ENCODE peak calls at places on chromosomes 5 and 9, in six cellular contexts. One of them, this sample, is unnamed.

GRCh38 chr5:126656397-126657007 is 55.8 kb downstream of the PHAX start:
- DNase-seq in epithelial cell of esophagus: peak; percentile 55
- DNase-seq in GM06990: no peak
- DNase-seq in CD8-positive, alpha-beta T cell: peak; percentile 12
- DNase-seq in AG10803: peak; percentile 57
- DNase-seq in bronchial epithelial cell: peak; percentile 43
- DNase-seq in this sample: no peak

GRCh38 chr5:1526151-1526631 is 2.4 kb upstream of the LPCAT1 start:
- DNase-seq in epithelial cell of esophagus: no peak
- DNase-seq in GM06990: no peak
- DNase-seq in CD8-positive, alpha-beta T cell: no peak
- DNase-seq in AG10803: no peak
- DNase-seq in bronchial epithelial cell: no peak
- DNase-seq in this sample: no peak

GRCh38 chr9:87751423-87751822 is 25.5 kb downstream of the CTSL start:
- DNase-seq in epithelial cell of esophagus: no peak
- DNase-seq in GM06990: no peak
- DNase-seq in CD8-positive, alpha-beta T cell: no peak
- DNase-seq in AG10803: no peak
- DNase-seq in bronchial epithelial cell: no peak
- DNase-seq in this sample: no peak

GRCh38 chr9:92620870-92621269 is 49.1 kb downstream of the IPPK start:
- DNase-seq in epithelial cell of esophagus: no peak
- DNase-seq in GM06990: no peak
- DNase-seq in CD8-positive, alpha-beta T cell: no peak
- DNase-seq in AG10803: no peak
- DNase-seq in bronchial epithelial cell: no peak
- DNase-seq in this sample: no peak

GRCh38 chr5:6820851-6821479 is 107.7 kb downstream of the TENT4A start:
- DNase-seq in epithelial cell of esophagus: peak; percentile 29
- DNase-seq in GM06990: no peak
- DNase-seq in CD8-positive, alpha-beta T cell: peak; percentile 15
- DNase-seq in AG10803: no peak
- DNase-seq in bronchial epithelial cell: peak; percentile 20
- DNase-seq in this sample: no peak

GRCh38 chr5:133606835-133607234 is 5.5 kb downstream of the FSTL4 start:
- DNase-seq in epithelial cell of esophagus: no peak
- DNase-seq in GM06990: no peak
- DNase-seq in CD8-positive, alpha-beta T cell: no peak
- DNase-seq in AG10803: no peak
- DNase-seq in bronchial epithelial cell: no peak
- DNase-seq in this sample: no peak

GRCh38 chr5:137078171-137078665 is 420.9 kb downstream of the SPOCK1 start:
- DNase-seq in epithelial cell of esophagus: peak; percentile 79
- DNase-seq in GM06990: no peak
- DNase-seq in CD8-positive, alpha-beta T cell: no peak
- DNase-seq in AG10803: no peak
- DNase-seq in bronchial epithelial cell: peak; percentile 86
- DNase-seq in this sample: no peak

GRCh38 chr5:86360801-86361200 is 256.9 kb upstream of the COX7C start:
- DNase-seq in epithelial cell of esophagus: no peak
- DNase-seq in GM06990: no peak
- DNase-seq in CD8-positive, alpha-beta T cell: no peak
- DNase-seq in AG10803: no peak
- DNase-seq in bronchial epithelial cell: peak; percentile 0
- DNase-seq in this sample: no peak

GRCh38 chr5:142782976-142783539 is 12.9 kb downstream of the ARHGAP26 start:
- DNase-seq in epithelial cell of esophagus: no peak
- DNase-seq in GM06990: no peak
- DNase-seq in CD8-positive, alpha-beta T cell: no peak
- DNase-seq in AG10803: no peak
- DNase-seq in bronchial epithelial cell: no peak
- DNase-seq in this sample: peak; percentile 87

GRCh38 chr5:142783601-142784291 is 13.6 kb downstream of the ARHGAP26 start:
- DNase-seq in epithelial cell of esophagus: no peak
- DNase-seq in GM06990: no peak
- DNase-seq in CD8-positive, alpha-beta T cell: peak; percentile 39
- DNase-seq in AG10803: peak; percentile 45
- DNase-seq in bronchial epithelial cell: no peak
- DNase-seq in this sample: peak; percentile 29

GRCh38 chr5:142780871-142781270 is 10.7 kb downstream of the ARHGAP26 start:
- DNase-seq in epithelial cell of esophagus: no peak
- DNase-seq in GM06990: no peak
- DNase-seq in CD8-positive, alpha-beta T cell: no peak
- DNase-seq in AG10803: no peak
- DNase-seq in bronchial epithelial cell: no peak
- DNase-seq in this sample: no peak

GRCh38 chr5:142785211-142785610 is 15.0 kb downstream of the ARHGAP26 start:
- DNase-seq in epithelial cell of esophagus: peak; percentile 22
- DNase-seq in GM06990: no peak
- DNase-seq in CD8-positive, alpha-beta T cell: no peak
- DNase-seq in AG10803: no peak
- DNase-seq in bronchial epithelial cell: no peak
- DNase-seq in this sample: no peak

GRCh38 chr5:142784405-142784955 is 14.3 kb downstream of the ARHGAP26 start:
- DNase-seq in epithelial cell of esophagus: no peak
- DNase-seq in GM06990: no peak
- DNase-seq in CD8-positive, alpha-beta T cell: no peak
- DNase-seq in AG10803: no peak
- DNase-seq in bronchial epithelial cell: no peak
- DNase-seq in this sample: no peak
- TF ChIP-seq CTCF in epithelial cell of esophagus: no peak
- TF ChIP-seq CTCF in GM06990: no peak
- TF ChIP-seq CTCF in CD8-positive, alpha-beta T cell: no peak
- TF ChIP-seq CTCF in AG10803: no peak
- TF ChIP-seq CTCF in bronchial epithelial cell: no peak
- TF ChIP-seq CTCF in this sample: no peak

DNA sequence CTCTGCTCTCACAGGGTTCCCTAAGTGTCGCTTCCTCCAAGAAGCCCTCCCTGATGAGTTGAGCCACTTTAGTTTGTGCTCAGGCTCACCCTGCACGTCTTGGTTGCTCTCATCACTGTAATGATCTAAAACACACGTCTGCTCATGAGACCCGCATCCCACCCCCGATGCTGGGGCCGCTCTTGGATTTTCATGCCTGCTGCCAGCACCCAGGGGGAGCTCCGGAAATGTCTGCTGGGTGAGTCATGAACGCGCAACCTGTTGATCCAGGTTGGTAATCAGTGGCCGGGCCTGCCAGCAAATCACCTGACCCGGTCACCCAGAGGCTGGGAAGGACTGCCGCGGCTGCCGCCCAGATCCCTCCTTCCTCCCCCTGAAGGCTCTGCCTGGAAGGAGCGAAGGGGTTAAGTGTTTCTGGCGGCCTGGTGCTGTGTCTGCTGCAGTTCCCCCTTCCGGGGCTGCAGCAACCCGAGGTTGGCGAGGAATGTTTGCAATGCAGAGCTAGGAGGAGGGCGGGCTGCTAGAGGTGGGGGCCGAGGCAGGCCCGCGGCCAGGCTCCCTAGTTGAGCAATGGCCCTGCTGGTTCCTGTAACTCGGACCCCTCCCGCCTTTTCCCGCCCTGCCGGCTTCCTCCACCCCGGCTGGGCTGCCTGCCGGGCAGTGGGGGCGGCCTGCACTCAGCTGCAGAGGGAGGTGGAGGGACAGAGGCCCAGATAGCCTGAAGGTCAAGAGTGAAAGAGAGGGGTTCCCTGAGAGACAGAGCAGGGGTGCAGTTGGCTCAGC is 156.1 kb upstream of the IER5L start:
- DNase-seq in epithelial cell of esophagus: peak; percentile 98
- DNase-seq in GM06990: no peak
- DNase-seq in CD8-positive, alpha-beta T cell: peak; percentile 56
- DNase-seq in AG10803: peak; percentile 96
- DNase-seq in bronchial epithelial cell: peak; percentile 97
- DNase-seq in this sample: peak; percentile 83
- H3K4me3 ChIP-seq in epithelial cell of esophagus: peak overlapping the region; percentile 56
- H3K4me3 ChIP-seq in GM06990: no peak overlapping the region
- H3K4me3 ChIP-seq in CD8-positive, alpha-beta T cell: peak overlapping the region; percentile 48
- H3K4me3 ChIP-seq in AG10803: peak overlapping the region; percentile 26
- H3K4me3 ChIP-seq in bronchial epithelial cell: peak overlapping the region; percentile 40
- H3K4me3 ChIP-seq in this sample: no peak overlapping the region

DNA sequence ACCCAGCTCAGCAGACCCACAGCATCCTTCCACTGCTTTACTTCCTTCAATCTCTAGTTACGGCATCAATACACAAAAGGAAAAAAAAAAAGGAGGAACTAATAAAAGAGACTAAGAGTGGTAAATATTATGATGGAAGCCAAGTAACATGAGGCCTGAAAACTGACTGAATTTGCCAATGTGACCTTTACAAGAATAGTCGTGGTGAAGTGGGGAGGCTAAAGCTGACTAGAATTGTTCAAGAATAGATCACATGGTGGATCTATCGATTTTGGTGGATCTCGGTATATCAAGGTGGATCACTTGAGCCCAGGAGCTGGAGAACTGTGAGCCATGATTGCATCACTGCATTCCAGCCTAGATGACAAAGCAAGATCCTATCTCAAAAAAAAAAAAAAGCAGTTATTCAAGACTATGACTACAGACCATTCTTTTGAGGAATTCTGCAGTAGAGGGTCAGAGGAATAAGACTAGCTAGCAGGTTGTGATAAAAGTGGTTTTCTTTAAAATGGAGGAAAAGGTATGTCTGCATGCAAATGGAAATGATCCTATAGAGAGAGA is 15.1 kb downstream of the ERMP1 start:
- DNase-seq in epithelial cell of esophagus: peak; percentile 88
- DNase-seq in GM06990: no peak
- DNase-seq in CD8-positive, alpha-beta T cell: no peak
- DNase-seq in AG10803: peak; percentile 58
- DNase-seq in bronchial epithelial cell: peak; percentile 88
- DNase-seq in this sample: no peak
- TF ChIP-seq CTCF in epithelial cell of esophagus: no peak
- TF ChIP-seq CTCF in GM06990: no peak
- TF ChIP-seq CTCF in CD8-positive, alpha-beta T cell: no peak
- TF ChIP-seq CTCF in AG10803: no peak
- TF ChIP-seq CTCF in bronchial epithelial cell: no peak
- TF ChIP-seq CTCF in this sample: no peak

DNA sequence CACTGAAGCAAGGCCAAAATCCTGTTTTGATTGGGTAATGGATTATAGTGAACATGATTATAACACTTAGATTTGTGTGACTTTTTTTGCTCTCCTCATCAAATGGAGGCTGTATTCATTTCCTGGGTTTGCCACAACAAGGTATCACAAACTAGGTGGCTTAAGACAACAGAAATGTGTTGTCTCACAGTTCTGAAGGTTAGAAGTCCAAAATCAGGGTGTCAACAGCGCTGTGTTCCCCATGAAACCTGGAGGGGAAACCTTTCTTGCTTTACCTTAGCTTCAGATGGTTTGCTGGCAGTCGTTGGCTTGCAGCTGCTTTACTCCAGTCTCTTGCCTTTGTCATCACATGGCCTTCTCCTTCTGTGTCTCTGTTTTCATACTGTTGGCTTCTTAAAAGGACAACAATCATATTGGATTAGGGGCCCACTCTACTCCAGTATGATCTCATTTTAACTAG is 32.4 kb downstream of the CDC42SE2 start:
- DNase-seq in epithelial cell of esophagus: no peak
- DNase-seq in GM06990: no peak
- DNase-seq in CD8-positive, alpha-beta T cell: peak; percentile 40
- DNase-seq in AG10803: no peak
- DNase-seq in bronchial epithelial cell: no peak
- DNase-seq in this sample: no peak
- H3K4me3 ChIP-seq in epithelial cell of esophagus: no peak overlapping the region
- H3K4me3 ChIP-seq in GM06990: no peak overlapping the region
- H3K4me3 ChIP-seq in CD8-positive, alpha-beta T cell: no peak overlapping the region
- H3K4me3 ChIP-seq in AG10803: no peak overlapping the region
- H3K4me3 ChIP-seq in bronchial epithelial cell: no peak overlapping the region
- H3K4me3 ChIP-seq in this sample: no peak overlapping the region

GRCh38 chr9:28820741-28821140 is 1247.5 kb upstream of the C9orf72 start:
- DNase-seq in epithelial cell of esophagus: no peak
- DNase-seq in GM06990: no peak
- DNase-seq in CD8-positive, alpha-beta T cell: no peak
- DNase-seq in AG10803: no peak
- DNase-seq in bronchial epithelial cell: no peak
- DNase-seq in this sample: no peak
- TF ChIP-seq CTCF in epithelial cell of esophagus: no peak
- TF ChIP-seq CTCF in GM06990: no peak
- TF ChIP-seq CTCF in CD8-positive, alpha-beta T cell: no peak
- TF ChIP-seq CTCF in AG10803: no peak
- TF ChIP-seq CTCF in bronchial epithelial cell: no peak
- TF ChIP-seq CTCF in this sample: no peak

DNA sequence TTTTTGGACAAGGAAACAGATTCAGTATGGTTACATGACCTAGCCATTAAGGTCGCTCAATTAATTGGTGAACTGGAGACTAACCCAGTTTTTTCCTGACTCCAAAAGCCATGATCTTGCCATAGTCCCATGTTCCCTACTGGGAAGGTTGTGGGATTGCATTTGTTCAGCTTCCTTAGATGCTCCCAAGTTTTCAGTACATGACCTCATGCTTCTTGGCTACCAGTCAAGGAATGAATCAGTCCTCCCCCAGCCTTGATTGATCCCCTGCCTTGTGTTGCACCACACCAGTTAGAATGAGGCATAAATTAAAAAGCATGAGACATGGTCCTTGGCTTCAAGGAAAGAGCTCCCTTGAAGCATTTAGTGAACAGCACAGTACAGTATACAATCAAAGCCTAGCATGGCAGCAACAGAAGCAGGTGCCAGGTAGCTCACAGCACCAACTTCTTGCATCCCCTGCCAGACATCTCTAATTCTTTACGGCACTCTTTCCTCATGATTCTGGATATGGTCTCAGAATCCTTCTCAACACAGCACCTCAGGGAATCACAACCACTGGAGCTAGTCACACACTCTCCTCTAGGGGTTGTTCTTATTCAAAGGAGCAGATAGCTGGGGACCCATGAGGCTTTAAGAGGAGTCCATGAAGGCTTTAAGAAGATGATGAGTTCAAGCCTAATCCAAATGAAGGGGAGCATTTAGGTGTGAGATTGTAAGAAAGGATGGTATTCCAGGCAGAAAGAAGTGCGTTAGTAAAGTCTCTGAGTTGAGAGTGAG is 295.5 kb upstream of the CLINT1 start:
- DNase-seq in epithelial cell of esophagus: peak; percentile 92
- DNase-seq in GM06990: no peak
- DNase-seq in CD8-positive, alpha-beta T cell: no peak
- DNase-seq in AG10803: peak; percentile 91
- DNase-seq in bronchial epithelial cell: peak; percentile 87
- DNase-seq in this sample: no peak
- H3K4me3 ChIP-seq in epithelial cell of esophagus: no peak overlapping the region
- H3K4me3 ChIP-seq in GM06990: no peak overlapping the region
- H3K4me3 ChIP-seq in CD8-positive, alpha-beta T cell: no peak overlapping the region
- H3K4me3 ChIP-seq in AG10803: no peak overlapping the region
- H3K4me3 ChIP-seq in bronchial epithelial cell: no peak overlapping the region
- H3K4me3 ChIP-seq in this sample: no peak overlapping the region

GRCh38 chr5:140575309-140575708 is 10.7 kb downstream of the SLC35A4 start:
- DNase-seq in epithelial cell of esophagus: peak; percentile 63
- DNase-seq in GM06990: no peak
- DNase-seq in CD8-positive, alpha-beta T cell: no peak
- DNase-seq in AG10803: peak; percentile 56
- DNase-seq in bronchial epithelial cell: no peak
- DNase-seq in this sample: no peak
- TF ChIP-seq CTCF in epithelial cell of esophagus: peak; percentile 44
- TF ChIP-seq CTCF in GM06990: peak; percentile 14
- TF ChIP-seq CTCF in CD8-positive, alpha-beta T cell: no peak
- TF ChIP-seq CTCF in AG10803: peak; percentile 64
- TF ChIP-seq CTCF in bronchial epithelial cell: peak; percentile 59
- TF ChIP-seq CTCF in this sample: no peak

GRCh38 chr9:99948896-99949295 is 42.4 kb downstream of the STX17 start:
- DNase-seq in epithelial cell of esophagus: no peak
- DNase-seq in GM06990: no peak
- DNase-seq in CD8-positive, alpha-beta T cell: no peak
- DNase-seq in AG10803: no peak
- DNase-seq in bronchial epithelial cell: no peak
- DNase-seq in this sample: no peak
- H3K4me3 ChIP-seq in epithelial cell of esophagus: no peak overlapping the region
- H3K4me3 ChIP-seq in GM06990: no peak overlapping the region
- H3K4me3 ChIP-seq in CD8-positive, alpha-beta T cell: no peak overlapping the region
- H3K4me3 ChIP-seq in AG10803: no peak overlapping the region
- H3K4me3 ChIP-seq in bronchial epithelial cell: no peak overlapping the region
- H3K4me3 ChIP-seq in this sample: no peak overlapping the region